ENCODE peak calls at places on chromosomes 2 and 18, in five cellular contexts. H is CD8-positive, alpha-beta T cell; M is GM23338; S is psoas muscle; W is Panc1. T is an unnamed sample.
A peak's percentile ranks its signal among the peaks of the same experiment; 100 is the strongest.

GRCh38 chr2:219959471-219959870 is 332.0 kb downstream of the SLC4A3 start:
- DNase-seq in H (no peak), M (no peak), S (no peak), W (no peak), T (no peak)

GRCh38 chr18:7608174-7608550 is 41.0 kb downstream of the PTPRM start:
- DNase-seq in H (no peak), M (no peak), S (no peak), W (no peak), T (no peak)

GRCh38 chr2:62158444-62159121 is 37.3 kb upstream of the B3GNT2 start:
- DNase-seq in H (no peak), M (no peak), S (no peak), W (no peak), T (no peak)

GRCh38 chr18:30920757-30921156 is 121.8 kb downstream of the DSC3 start:
- DNase-seq in H (no peak), M (no peak), S (no peak), W (no peak), T (no peak)

GRCh38 chr2:207035855-207036254 is 96.5 kb downstream of the CPO start:
- DNase-seq in H (no peak), M (no peak), S (no peak), W (no peak), T (no peak)

GRCh38 chr2:67393237-67393636 is 3.9 kb upstream of the ETAA1 start:
- DNase-seq in H (no peak), M (no peak), S (no peak), W (no peak), T (no peak)

GRCh38 chr2:44731505-44731904 is 210.0 kb upstream of the SIX3 start:
- DNase-seq in H (no peak), M (no peak), S (no peak), W (no peak), T (no peak)

GRCh38 chr2:23347516-23348481 is 37.2 kb upstream of the KLHL29 start:
- DNase-seq in H (no peak), M (no peak), S (no peak), W (no peak), T (no peak)

GRCh38 chr18:47870605-47871004 is 59.9 kb downstream of the SMAD2 start:
- DNase-seq in H (no peak), M (no peak), S (no peak), W (no peak), T (no peak)

GRCh38 chr2:28395334-28396061 is 2.8 kb downstream of the FOSL2 start:
- DNase-seq in H (no peak), M (no peak), S (peak; percentile 77), W (no peak), T (peak; percentile 84)

GRCh38 chr2:156896294-156896693 is 361.2 kb upstream of the GALNT5 start:
- DNase-seq in H (no peak), M (no peak), S (no peak), W (no peak), T (no peak)

GRCh38 chr2:20506281-20506685 is 59.4 kb downstream of the RHOB start:
- DNase-seq in H (no peak), M (peak; percentile 26), S (no peak), W (no peak), T (no peak)

GRCh38 chr2:174634130-174635014 is 36.8 kb upstream of the WIPF1 start:
- DNase-seq in H (no peak), M (no peak), S (no peak), W (no peak), T (no peak)

GRCh38 chr2:110206056-110206455 is 1.2 kb upstream of the NPHP1 start:
- DNase-seq in H (no peak), M (no peak), S (no peak), W (no peak), T (no peak)

GRCh38 chr2:149648282-149649030 is 60.9 kb upstream of the MMADHC start:
- DNase-seq in H (no peak), M (no peak), S (peak; percentile 9), W (peak; percentile 33), T (peak; percentile 81)

GRCh38 chr2:120454993-120455789 is 109.3 kb downstream of the INHBB start:
- DNase-seq in H (no peak), M (no peak), S (no peak), W (no peak), T (no peak)

GRCh38 chr18:79599503-79599931 is 80.1 kb upstream of the CTDP1 start:
- DNase-seq in H (no peak), M (no peak), S (no peak), W (peak; percentile 64), T (no peak)
- TF ChIP-seq CTCF in H (no peak), M (no peak), S (no peak), W (no peak), T (no peak)

GRCh38 chr2:146701183-146701582 is 1143.6 kb upstream of the ACVR2A start:
- DNase-seq in H (no peak), M (peak; percentile 89), S (no peak), W (no peak), T (no peak)
- TF ChIP-seq CTCF in H (no peak), M (peak; percentile 85), S (no peak), W (no peak), T (no peak)

GRCh38 chr2:84424152-84424551 is 34.9 kb downstream of the SUCLG1 start:
- DNase-seq in H (no peak), M (peak; percentile 11), S (no peak), W (peak; percentile 12), T (no peak)
- TF ChIP-seq CTCF in H (peak; percentile 41), M (peak; percentile 70), S (peak; percentile 30), W (peak; percentile 61), T (peak; percentile 54)

DNA sequence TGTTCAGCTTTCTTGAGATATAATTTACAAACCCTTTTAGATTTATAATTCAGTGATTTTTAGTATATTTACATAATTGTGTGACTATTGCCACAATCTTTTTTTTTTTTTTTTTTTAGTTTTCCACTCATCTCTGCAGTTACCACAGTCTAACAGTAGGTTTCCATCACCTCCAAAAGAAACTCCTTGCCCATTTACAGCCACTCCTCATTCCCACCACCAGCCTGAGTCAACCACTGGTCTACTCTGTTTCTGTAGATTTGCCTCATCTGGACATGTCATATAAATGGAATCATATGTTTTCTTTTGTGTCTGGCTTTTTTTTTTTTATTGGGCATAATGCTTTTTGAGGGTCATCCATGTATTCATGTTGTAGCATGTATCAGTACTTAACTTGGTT is 16.1 kb downstream of the MTX2 start:
- DNase-seq in H (no peak), M (no peak), S (no peak), W (no peak), T (no peak)
- TF ChIP-seq CTCF in H (no peak), M (no peak), S (no peak), W (no peak), T (no peak)

DNA sequence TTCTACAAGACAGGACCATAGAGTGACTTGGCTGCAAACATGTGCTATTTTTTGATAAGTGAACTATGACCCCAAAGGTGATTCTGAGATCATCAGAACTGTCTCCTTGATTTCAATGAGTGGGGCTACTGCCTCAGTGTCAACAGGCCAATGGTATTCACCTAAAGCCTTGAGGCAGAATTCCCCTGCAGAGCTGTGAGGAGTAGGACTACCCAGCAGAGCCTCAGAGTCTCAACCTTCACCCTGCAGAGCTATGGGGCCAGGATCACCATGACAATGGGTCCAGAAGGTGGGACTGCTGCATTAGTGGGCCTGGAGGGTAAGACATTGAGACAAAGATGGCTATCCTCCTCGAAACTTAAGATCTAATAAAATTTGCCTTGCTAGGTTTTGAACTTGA is 1668.2 kb upstream of the SLC39A10 start:
- DNase-seq in H (no peak), M (no peak), S (no peak), W (no peak), T (no peak)
- TF ChIP-seq CTCF in H (no peak), M (no peak), S (no peak), W (no peak), T (no peak)

GRCh38 chr2:26316845-26317244 is 29.1 kb upstream of the SELENOI start:
- DNase-seq in H (no peak), M (no peak), S (no peak), W (no peak), T (no peak)

GRCh38 chr2:26313446-26313845 is 32.5 kb upstream of the SELENOI start:
- DNase-seq in H (no peak), M (no peak), S (no peak), W (no peak), T (no peak)

GRCh38 chr2:26312471-26312870 is 33.5 kb upstream of the SELENOI start:
- DNase-seq in H (no peak), M (no peak), S (no peak), W (no peak), T (no peak)

GRCh38 chr2:26316041-26316440 is 29.9 kb upstream of the SELENOI start:
- DNase-seq in H (no peak), M (peak; percentile 43), S (no peak), W (no peak), T (no peak)

DNA sequence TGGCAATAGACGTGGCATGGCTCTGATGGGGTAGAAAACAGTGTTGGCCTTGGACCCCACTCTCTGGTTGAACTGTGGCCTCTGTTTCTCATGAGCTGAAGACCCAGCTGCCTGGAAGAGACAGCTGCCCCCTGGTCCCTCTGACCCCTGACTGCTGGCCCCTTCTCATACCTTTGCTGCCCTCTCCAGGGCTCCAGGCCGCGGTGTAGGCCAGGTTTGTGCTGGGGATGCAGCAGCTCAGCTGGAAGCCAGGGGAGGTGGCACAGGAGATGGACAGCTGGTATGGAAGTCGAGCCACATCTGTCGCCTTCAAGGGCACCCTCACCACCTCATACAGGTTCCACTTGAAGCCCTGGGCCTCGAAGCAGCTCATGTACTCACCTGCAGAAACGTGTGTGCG is 31.7 kb upstream of the SELENOI start:
- DNase-seq in H (no peak), M (peak; percentile 65), S (no peak), W (no peak), T (no peak)
- TF ChIP-seq CTCF in H (no peak), M (peak; percentile 49), S (no peak), W (no peak), T (no peak)

GRCh38 chr2:8680931-8681760 is 710 bp upstream of the ID2 start:
- DNase-seq in H (no peak), M (peak; percentile 80), S (peak; percentile 57), W (no peak), T (peak; percentile 91)
- TF ChIP-seq CTCF in H (no peak), M (no peak), S (no peak), W (no peak), T (no peak)

GRCh38 chr18:27213123-27213717 is 28.1 kb upstream of the CHST9 start:
- DNase-seq in H (no peak), M (peak; percentile 34), S (no peak), W (no peak), T (no peak)

GRCh38 chr18:27206411-27206810 is 21.3 kb upstream of the CHST9 start:
- DNase-seq in H (no peak), M (no peak), S (no peak), W (no peak), T (no peak)

GRCh38 chr18:27214831-27215230 is 29.7 kb upstream of the CHST9 start:
- DNase-seq in H (no peak), M (no peak), S (no peak), W (no peak), T (no peak)

GRCh38 chr18:27211569-27211968 is 26.5 kb upstream of the CHST9 start:
- DNase-seq in H (no peak), M (peak; percentile 46), S (no peak), W (no peak), T (no peak)
- TF ChIP-seq CTCF in H (no peak), M (peak; percentile 38), S (no peak), W (peak; percentile 17), T (no peak)